ENCODE peak calls at places on chromosomes 5 and 9, in nine cellular contexts. One of them, this sample, is unnamed.

GRCh38 chr5:97545856-97546570 is 363.0 kb upstream of the RIOK2 start:
- DNase-seq in uterus: no peak
- DNase-seq in CD8-positive, alpha-beta T cell: no peak
- DNase-seq in GM13976: no peak
- DNase-seq in heart left ventricle: no peak
- DNase-seq in fibroblast of lung: no peak
- DNase-seq in Panc1: no peak
- DNase-seq in GM23338: peak; percentile 20
- DNase-seq in astrocyte of the spinal cord: no peak
- DNase-seq in this sample: peak; percentile 65

GRCh38 chr9:119533509-119533908 is 164.3 kb upstream of the BRINP1 start:
- DNase-seq in fibroblast of lung: no peak
- DNase-seq in astrocyte of the spinal cord: no peak
- DNase-seq in Panc1: no peak
- DNase-seq in GM13976: no peak
- DNase-seq in GM23338: peak; percentile 24
- DNase-seq in CD8-positive, alpha-beta T cell: no peak
- DNase-seq in heart left ventricle: no peak
- DNase-seq in uterus: no peak
- DNase-seq in this sample: no peak

GRCh38 chr9:20620658-20621552 is 1.4 kb downstream of the MLLT3 start:
- DNase-seq in uterus: peak; percentile 46
- DNase-seq in GM13976: peak; percentile 36
- DNase-seq in fibroblast of lung: peak; percentile 56
- DNase-seq in heart left ventricle: peak; percentile 69
- DNase-seq in GM23338: peak; percentile 43
- DNase-seq in Panc1: no peak
- DNase-seq in CD8-positive, alpha-beta T cell: peak; percentile 61
- DNase-seq in astrocyte of the spinal cord: peak; percentile 35
- DNase-seq in this sample: no peak

GRCh38 chr9:12798066-12798770 is 23.4 kb downstream of the LURAP1L start:
- DNase-seq in heart left ventricle: no peak
- DNase-seq in GM23338: no peak
- DNase-seq in astrocyte of the spinal cord: no peak
- DNase-seq in CD8-positive, alpha-beta T cell: no peak
- DNase-seq in Panc1: no peak
- DNase-seq in uterus: no peak
- DNase-seq in fibroblast of lung: no peak
- DNase-seq in GM13976: no peak
- DNase-seq in this sample: peak; percentile 54

GRCh38 chr9:14813336-14814020 is 90.9 kb upstream of the CER1 start:
- DNase-seq in GM23338: no peak
- DNase-seq in fibroblast of lung: peak; percentile 21
- DNase-seq in Panc1: no peak
- DNase-seq in astrocyte of the spinal cord: peak; percentile 40
- DNase-seq in CD8-positive, alpha-beta T cell: no peak
- DNase-seq in heart left ventricle: no peak
- DNase-seq in uterus: no peak
- DNase-seq in GM13976: no peak
- DNase-seq in this sample: no peak

GRCh38 chr9:112072721-112073553 is 102.2 kb downstream of the SUSD1 start:
- DNase-seq in Panc1: no peak
- DNase-seq in heart left ventricle: no peak
- DNase-seq in GM13976: no peak
- DNase-seq in astrocyte of the spinal cord: peak; percentile 86
- DNase-seq in uterus: no peak
- DNase-seq in GM23338: no peak
- DNase-seq in CD8-positive, alpha-beta T cell: no peak
- DNase-seq in fibroblast of lung: peak; percentile 91
- DNase-seq in this sample: peak; percentile 85

GRCh38 chr5:135185461-135186075 is 151.5 kb upstream of the PITX1 start:
- DNase-seq in astrocyte of the spinal cord: peak; percentile 71
- DNase-seq in GM13976: no peak
- DNase-seq in heart left ventricle: no peak
- DNase-seq in Panc1: no peak
- DNase-seq in uterus: no peak
- DNase-seq in fibroblast of lung: peak; percentile 54
- DNase-seq in CD8-positive, alpha-beta T cell: no peak
- DNase-seq in GM23338: peak; percentile 32
- DNase-seq in this sample: peak; percentile 52

GRCh38 chr9:113298924-113299770 is 4.0 kb downstream of the RNF183 start:
- DNase-seq in GM23338: no peak
- DNase-seq in heart left ventricle: no peak
- DNase-seq in GM13976: no peak
- DNase-seq in fibroblast of lung: no peak
- DNase-seq in astrocyte of the spinal cord: no peak
- DNase-seq in Panc1: no peak
- DNase-seq in CD8-positive, alpha-beta T cell: no peak
- DNase-seq in uterus: no peak
- DNase-seq in this sample: no peak

GRCh38 chr9:35797311-35798109 is 6.1 kb downstream of the NPR2 start:
- DNase-seq in GM23338: no peak
- DNase-seq in Panc1: no peak
- DNase-seq in astrocyte of the spinal cord: no peak
- DNase-seq in uterus: no peak
- DNase-seq in heart left ventricle: no peak
- DNase-seq in CD8-positive, alpha-beta T cell: no peak
- DNase-seq in fibroblast of lung: no peak
- DNase-seq in GM13976: no peak
- DNase-seq in this sample: no peak

GRCh38 chr5:3997670-3998069 is 402.0 kb downstream of the IRX1 start:
- DNase-seq in astrocyte of the spinal cord: no peak
- DNase-seq in uterus: no peak
- DNase-seq in CD8-positive, alpha-beta T cell: no peak
- DNase-seq in Panc1: no peak
- DNase-seq in heart left ventricle: no peak
- DNase-seq in fibroblast of lung: no peak
- DNase-seq in GM13976: no peak
- DNase-seq in GM23338: no peak
- DNase-seq in this sample: no peak

GRCh38 chr5:63959177-63959982 is 2.9 kb downstream of the HTR1A start:
- DNase-seq in fibroblast of lung: no peak
- DNase-seq in astrocyte of the spinal cord: no peak
- DNase-seq in GM23338: peak; percentile 95
- DNase-seq in GM13976: no peak
- DNase-seq in CD8-positive, alpha-beta T cell: no peak
- DNase-seq in Panc1: no peak
- DNase-seq in heart left ventricle: peak; percentile 48
- DNase-seq in uterus: no peak
- DNase-seq in this sample: no peak

GRCh38 chr9:9752722-9753121 is 860.1 kb downstream of the PTPRD start:
- DNase-seq in CD8-positive, alpha-beta T cell: no peak
- DNase-seq in GM23338: no peak
- DNase-seq in fibroblast of lung: peak; percentile 40
- DNase-seq in Panc1: no peak
- DNase-seq in heart left ventricle: no peak
- DNase-seq in GM13976: no peak
- DNase-seq in uterus: no peak
- DNase-seq in astrocyte of the spinal cord: no peak
- DNase-seq in this sample: no peak

GRCh38 chr9:115630126-115630840 is 512.3 kb upstream of the TNC start:
- DNase-seq in uterus: no peak
- DNase-seq in CD8-positive, alpha-beta T cell: no peak
- DNase-seq in GM13976: no peak
- DNase-seq in Panc1: no peak
- DNase-seq in heart left ventricle: no peak
- DNase-seq in GM23338: peak; percentile 14
- DNase-seq in astrocyte of the spinal cord: no peak
- DNase-seq in fibroblast of lung: no peak
- DNase-seq in this sample: no peak

GRCh38 chr5:108379722-108380530 is 2.0 kb downstream of the FBXL17 start:
- DNase-seq in uterus: no peak
- DNase-seq in fibroblast of lung: peak; percentile 14
- DNase-seq in Panc1: no peak
- DNase-seq in CD8-positive, alpha-beta T cell: no peak
- DNase-seq in heart left ventricle: no peak
- DNase-seq in astrocyte of the spinal cord: peak; percentile 43
- DNase-seq in GM23338: no peak
- DNase-seq in GM13976: no peak
- DNase-seq in this sample: peak; percentile 31

GRCh38 chr5:163350083-163350482 is 87.3 kb upstream of the CCNG1 start:
- DNase-seq in astrocyte of the spinal cord: no peak
- DNase-seq in GM23338: peak; percentile 30
- DNase-seq in GM13976: no peak
- DNase-seq in Panc1: no peak
- DNase-seq in fibroblast of lung: peak; percentile 52
- DNase-seq in uterus: no peak
- DNase-seq in heart left ventricle: no peak
- DNase-seq in CD8-positive, alpha-beta T cell: no peak
- DNase-seq in this sample: peak; percentile 7
- TF ChIP-seq CTCF in astrocyte of the spinal cord: no peak
- TF ChIP-seq CTCF in GM23338: no peak
- TF ChIP-seq CTCF in GM13976: no peak
- TF ChIP-seq CTCF in Panc1: no peak
- TF ChIP-seq CTCF in fibroblast of lung: no peak
- TF ChIP-seq CTCF in uterus: no peak
- TF ChIP-seq CTCF in heart left ventricle: no peak
- TF ChIP-seq CTCF in CD8-positive, alpha-beta T cell: no peak
- TF ChIP-seq CTCF in this sample: no peak

DNA sequence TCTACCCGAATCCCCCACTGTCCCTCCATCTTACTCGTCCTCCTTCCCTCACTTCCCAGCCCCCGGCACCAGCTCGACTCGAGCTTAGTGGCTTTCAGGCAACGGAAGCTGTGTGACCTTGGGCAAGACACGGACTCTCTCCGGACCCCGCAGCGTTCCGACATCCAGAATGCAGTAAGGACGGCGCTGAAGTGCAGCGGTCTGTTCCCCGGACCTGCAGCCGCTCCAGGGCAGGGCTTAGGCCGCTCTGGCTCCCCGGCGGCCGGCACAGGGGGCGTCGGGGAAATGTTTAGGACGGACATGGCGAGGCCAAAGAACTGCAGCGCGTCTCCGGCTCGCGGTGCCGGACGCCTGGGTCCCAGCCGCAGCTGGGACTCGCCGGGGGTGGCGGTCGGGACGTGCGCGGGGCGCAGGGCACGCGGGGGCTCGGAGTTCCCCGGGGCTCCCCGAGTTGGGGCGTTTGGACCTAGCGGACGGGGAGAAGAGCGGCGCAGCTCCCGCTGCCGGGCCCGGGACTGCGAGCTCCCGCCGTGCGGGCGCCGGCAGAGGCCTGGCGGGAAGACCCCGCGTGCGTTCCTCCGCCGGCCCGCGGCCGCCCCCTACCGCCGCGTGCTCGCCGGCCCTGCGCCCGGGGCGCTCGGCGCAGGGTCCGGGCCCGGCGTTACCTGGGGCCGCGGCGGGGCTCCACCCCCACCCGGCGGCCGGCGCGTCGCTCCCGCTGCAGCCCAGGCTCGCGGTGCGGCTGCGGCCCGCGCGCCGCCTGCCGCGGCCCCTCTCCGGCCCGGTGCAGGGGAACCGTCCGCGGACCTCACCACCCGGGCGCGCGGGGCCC is 5.6 kb upstream of the RNF44 start:
- DNase-seq in GM13976: peak; percentile 74
- DNase-seq in fibroblast of lung: no peak
- DNase-seq in Panc1: no peak
- DNase-seq in CD8-positive, alpha-beta T cell: no peak
- DNase-seq in astrocyte of the spinal cord: no peak
- DNase-seq in heart left ventricle: no peak
- DNase-seq in uterus: no peak
- DNase-seq in GM23338: peak; percentile 75
- DNase-seq in this sample: no peak
- TF ChIP-seq CTCF in GM13976: peak; percentile 65
- TF ChIP-seq CTCF in fibroblast of lung: no peak
- TF ChIP-seq CTCF in Panc1: no peak
- TF ChIP-seq CTCF in CD8-positive, alpha-beta T cell: no peak
- TF ChIP-seq CTCF in astrocyte of the spinal cord: no peak
- TF ChIP-seq CTCF in heart left ventricle: peak; percentile 14
- TF ChIP-seq CTCF in uterus: peak; percentile 49
- TF ChIP-seq CTCF in GM23338: no peak
- TF ChIP-seq CTCF in this sample: no peak

GRCh38 chr9:110068212-110068611 is 139.7 kb downstream of the C9orf152 start:
- DNase-seq in Panc1: no peak
- DNase-seq in GM13976: no peak
- DNase-seq in fibroblast of lung: no peak
- DNase-seq in GM23338: no peak
- DNase-seq in CD8-positive, alpha-beta T cell: no peak
- DNase-seq in astrocyte of the spinal cord: no peak
- DNase-seq in heart left ventricle: no peak
- DNase-seq in uterus: no peak
- DNase-seq in this sample: no peak
- TF ChIP-seq CTCF in Panc1: no peak
- TF ChIP-seq CTCF in GM13976: no peak
- TF ChIP-seq CTCF in fibroblast of lung: no peak
- TF ChIP-seq CTCF in GM23338: no peak
- TF ChIP-seq CTCF in CD8-positive, alpha-beta T cell: no peak
- TF ChIP-seq CTCF in astrocyte of the spinal cord: no peak
- TF ChIP-seq CTCF in heart left ventricle: no peak
- TF ChIP-seq CTCF in uterus: no peak
- TF ChIP-seq CTCF in this sample: no peak

GRCh38 chr5:163396941-163397340 is 40.5 kb upstream of the CCNG1 start:
- DNase-seq in heart left ventricle: no peak
- DNase-seq in GM23338: no peak
- DNase-seq in Panc1: no peak
- DNase-seq in uterus: no peak
- DNase-seq in CD8-positive, alpha-beta T cell: no peak
- DNase-seq in GM13976: no peak
- DNase-seq in fibroblast of lung: no peak
- DNase-seq in astrocyte of the spinal cord: no peak
- DNase-seq in this sample: no peak
- TF ChIP-seq CTCF in heart left ventricle: no peak
- TF ChIP-seq CTCF in GM23338: no peak
- TF ChIP-seq CTCF in Panc1: no peak
- TF ChIP-seq CTCF in uterus: no peak
- TF ChIP-seq CTCF in CD8-positive, alpha-beta T cell: no peak
- TF ChIP-seq CTCF in GM13976: no peak
- TF ChIP-seq CTCF in fibroblast of lung: no peak
- TF ChIP-seq CTCF in astrocyte of the spinal cord: no peak
- TF ChIP-seq CTCF in this sample: no peak

This sample was measured in foreskin fibroblast.